ENCODE peak calls at places on chromosomes 12 and 14, in four cellular contexts. Y is GM12878, P is K562, I is HepG2. U is an unnamed sample.

GRCh38 chr14:51498411-51499227 is 153.1 kb upstream of the FRMD6 start:
- DNase-seq in P (no peak), I (no peak), Y (no peak), U (no peak)

GRCh38 chr14:96362071-96362964 is 823 bp downstream of the ATG2B start:
- DNase-seq in I (peak; percentile 69), P (peak; percentile 69), Y (peak; percentile 31), U (peak; percentile 53)

GRCh38 chr14:31696378-31696777 is 135.2 kb downstream of the NUBPL start:
- DNase-seq in Y (no peak), P (no peak), I (no peak), U (no peak)

GRCh38 chr14:104633276-104633861 is 28.8 kb upstream of the TMEM179 start:
- DNase-seq in Y (no peak), I (no peak), P (no peak), U (no peak)

GRCh38 chr14:105028251-105028927 is 7.5 kb upstream of the CDCA4 start:
- DNase-seq in P (no peak), Y (no peak), I (no peak), U (no peak)

GRCh38 chr12:2937500-2937899 is 21.7 kb upstream of the TEAD4 start:
- DNase-seq in P (no peak), I (no peak), Y (no peak), U (no peak)

GRCh38 chr12:7108928-7109920 is at the start of gene C1RL:
- DNase-seq in I (peak; percentile 89), Y (no peak), P (peak; percentile 88), U (peak; percentile 80)

GRCh38 chr14:99879401-99880295 is 86.4 kb downstream of the EML1 start:
- DNase-seq in P (no peak), I (no peak), Y (no peak), U (no peak)

GRCh38 chr14:64541971-64542838 is 1.7 kb downstream of the HSPA2 start:
- DNase-seq in Y (no peak), P (no peak), I (no peak), U (no peak)

GRCh38 chr12:45745861-45746277 is 16.4 kb downstream of the ARID2 start:
- DNase-seq in P (no peak), I (no peak), Y (no peak), U (no peak)

GRCh38 chr14:95482967-95483842 is 33.2 kb downstream of the SYNE3 start:
- DNase-seq in P (no peak), I (peak; percentile 49), Y (no peak), U (no peak)

GRCh38 chr14:58805605-58806358 is 168.0 kb downstream of the DACT1 start:
- DNase-seq in P (no peak), I (no peak), Y (no peak), U (no peak)

GRCh38 chr14:104433401-104434213 is 146.0 kb upstream of the C14orf180 start:
- DNase-seq in P (no peak), Y (no peak), I (no peak), U (no peak)

GRCh38 chr12:132723015-132723763 is 12.5 kb downstream of the PGAM5 start:
- DNase-seq in P (peak; percentile 54), Y (no peak), I (no peak), U (no peak)

GRCh38 chr14:51357250-51357649 is 117.2 kb downstream of the TMX1 start:
- DNase-seq in Y (no peak), P (no peak), I (no peak), U (no peak)

GRCh38 chr14:21921453-21921852 is 247.8 kb upstream of the OR4E1 start:
- DNase-seq in Y (no peak), I (no peak), P (no peak), U (no peak)

GRCh38 chr14:31084385-31084784 is 58.2 kb upstream of the STRN3 start:
- DNase-seq in Y (no peak), P (peak; percentile 39), I (peak; percentile 42), U (peak; percentile 24)

GRCh38 chr12:54397157-54397556 is 12.6 kb upstream of the ZNF385A start:
- DNase-seq in P (no peak), I (no peak), Y (no peak), U (no peak)

GRCh38 chr12:127583041-127583440 is 683.9 kb upstream of the TMEM132C start:
- DNase-seq in I (no peak), Y (no peak), P (no peak), U (no peak)

GRCh38 chr14:100392266-100392850 is 69.2 kb downstream of the SLC25A47 start:
- DNase-seq in Y (no peak), P (peak; percentile 30), I (no peak), U (no peak)

GRCh38 chr14:105299654-105300541 is 903 bp downstream of the BRF1 start:
- DNase-seq in P (no peak), I (no peak), Y (no peak), U (no peak)

GRCh38 chr12:9109213-9109522 is 6.6 kb downstream of the A2M start:
- DNase-seq in I (no peak), Y (no peak), P (no peak), U (no peak)

GRCh38 chr12:111503116-111503515 is 96.0 kb downstream of the ATXN2 start:
- DNase-seq in I (no peak), Y (no peak), P (no peak), U (no peak)

GRCh38 chr12:94263011-94263786 is 114.8 kb downstream of the PLXNC1 start:
- DNase-seq in P (peak; percentile 20), Y (peak; percentile 76), I (no peak), U (no peak)

GRCh38 chr12:94261781-94262180 is 113.4 kb downstream of the PLXNC1 start:
- DNase-seq in Y (no peak), I (no peak), P (no peak), U (no peak)

GRCh38 chr12:94261119-94261518 is 112.7 kb downstream of the PLXNC1 start:
- DNase-seq in P (no peak), Y (no peak), I (no peak), U (no peak)

GRCh38 chr12:94263905-94264655 is 115.7 kb downstream of the PLXNC1 start:
- DNase-seq in Y (no peak), I (no peak), P (no peak), U (no peak)

DNA sequence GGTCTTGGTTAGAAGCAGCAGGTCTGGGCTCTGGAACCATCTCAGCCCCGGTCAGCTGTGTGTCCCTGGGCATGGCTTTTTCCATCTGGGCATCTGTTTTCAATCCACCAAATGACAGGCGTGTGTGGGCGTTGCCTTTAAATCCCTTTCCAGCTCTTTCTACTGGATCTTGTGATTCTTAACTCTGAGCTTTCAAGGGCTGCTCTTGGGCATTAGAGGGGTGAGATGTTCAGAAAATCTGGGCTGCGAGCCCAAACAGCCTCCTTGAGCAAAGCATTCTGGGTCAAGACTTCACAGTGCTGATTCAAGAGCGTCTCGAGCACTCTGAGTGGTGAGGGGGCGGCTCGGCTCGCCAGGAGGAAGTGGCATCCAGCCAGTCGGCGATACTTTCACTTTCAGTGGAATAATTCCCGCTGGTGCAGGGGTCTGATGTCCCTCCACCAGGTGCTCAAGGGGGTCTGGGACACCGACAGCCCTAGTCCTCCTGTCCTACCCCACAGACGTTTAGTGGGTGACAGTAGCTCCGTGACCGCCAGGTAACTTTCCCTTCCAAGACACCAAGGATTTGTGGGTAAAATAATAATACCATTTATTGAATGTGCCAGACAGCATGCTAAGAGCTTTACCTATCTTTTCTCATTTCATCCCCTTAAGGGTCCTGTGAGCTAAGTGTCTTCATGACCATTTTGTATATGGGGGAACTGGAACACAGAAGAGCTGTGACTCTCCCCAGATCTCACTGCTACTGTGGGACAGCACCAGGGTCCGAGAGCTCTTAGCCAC is 114.0 kb downstream of the PLXNC1 start:
- DNase-seq in P (peak; percentile 63), Y (no peak), I (no peak), U (no peak)
- TF ChIP-seq TARDBP in P (no peak), Y (no peak), I (no peak), U (no peak)

DNA sequence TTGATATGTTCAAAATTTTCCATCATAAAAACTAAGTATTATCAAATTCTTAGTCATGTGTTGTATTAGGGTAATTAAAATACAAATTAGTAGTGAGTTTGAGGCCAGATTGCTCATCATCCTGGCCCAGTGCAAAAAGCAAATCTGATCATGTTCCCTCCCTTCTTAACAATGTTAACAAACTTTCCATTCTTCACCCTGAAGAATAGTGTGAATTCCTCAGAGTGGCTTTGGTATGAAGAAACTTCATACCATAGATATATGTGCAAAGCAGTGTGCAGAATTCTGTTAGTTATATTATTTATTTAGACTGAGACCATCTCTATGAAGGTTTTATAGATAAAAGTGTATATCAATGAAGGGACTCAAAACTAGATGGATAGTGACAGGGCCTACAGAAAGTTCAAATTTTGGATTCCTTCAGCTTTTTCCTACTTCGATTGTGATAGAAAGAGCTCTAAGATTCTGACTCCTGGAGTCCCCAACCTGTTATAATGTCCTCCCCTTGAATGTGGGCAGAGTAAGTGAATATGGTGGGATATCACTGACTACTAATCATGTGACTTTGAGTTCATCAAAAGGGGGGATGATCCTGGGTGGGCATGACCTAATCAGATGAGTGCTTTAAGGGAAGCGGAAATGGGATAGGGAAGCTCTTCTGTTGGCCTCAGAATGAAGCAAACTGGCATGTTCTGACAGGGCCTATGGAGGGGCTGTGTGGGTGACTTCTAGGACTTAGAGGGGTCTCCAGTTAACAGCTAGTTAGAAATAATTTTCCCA is 271.4 kb downstream of the BTG1 start:
- DNase-seq in P (no peak), Y (no peak), I (no peak), U (no peak)
- TF ChIP-seq FOXK2 in P (no peak), Y (no peak), I (no peak), U (no peak)

GRCh38 chr12:14239935-14240872 is 125.3 kb upstream of the ATF7IP start:
- DNase-seq in Y (peak; percentile 75), P (no peak), I (no peak), U (no peak)

GRCh38 chr12:14243941-14244340 is 121.5 kb upstream of the ATF7IP start:
- DNase-seq in I (no peak), P (no peak), Y (no peak), U (no peak)

GRCh38 chr12:14240873-14241220 is 124.6 kb upstream of the ATF7IP start:
- DNase-seq in I (no peak), Y (no peak), P (no peak), U (no peak)

GRCh38 chr12:14238224-14238792 is 127.2 kb upstream of the ATF7IP start:
- DNase-seq in Y (no peak), I (no peak), P (no peak), U (no peak)

GRCh38 chr12:14239350-14239934 is 126.0 kb upstream of the ATF7IP start:
- DNase-seq in P (no peak), Y (peak; percentile 86), I (peak; percentile 85), U (no peak)
- TF ChIP-seq TARDBP in P (no peak), Y (no peak), I (no peak), U (no peak)

GRCh38 chr12:47078733-47079364 is 572 bp upstream of the PCED1B start:
- DNase-seq in I (no peak), Y (no peak), P (peak; percentile 41), U (peak; percentile 17)
- TF ChIP-seq FOXK2 in I (no peak), Y (no peak), P (peak; percentile 56), U (no peak)